ENCODE peak calls at places on chromosome X, in five cellular contexts. N is AG10803, Z is Caco-2, J is fibroblast of the aortic adventitia, K is cardiac fibroblast. D is an unnamed sample.

GRCh38 chrX:153953342-153953830 is 8.9 kb upstream of the RENBP start:
- DNase-seq in J (peak), K (peak), Z (peak), N (peak), D (peak)

GRCh38 chrX:29662759-29663503 is 552.4 kb upstream of the MAGEB2 start:
- DNase-seq in Z (peak), J (peak), N (peak), K (peak), D (peak)

GRCh38 chrX:133561251-133561650 is 146.0 kb upstream of the GPC4 start:
- DNase-seq in K (no peak), N (no peak), Z (no peak), J (peak), D (peak)

GRCh38 chrX:24190500-24191156 is 41.1 kb downstream of the ZFX start:
- DNase-seq in N (peak), Z (peak), K (peak), J (peak), D (peak)

GRCh38 chrX:109384569-109385174 is 97.2 kb downstream of the GUCY2F start:
- DNase-seq in J (peak), K (peak), N (peak), Z (peak), D (peak)

GRCh38 chrX:12950851-12951589 is 23.9 kb upstream of the TMSB4X start:
- DNase-seq in N (no peak), J (no peak), Z (peak), K (peak), D (no peak)

GRCh38 chrX:134374294-134374693 is 85.7 kb upstream of the HPRT1 start:
- DNase-seq in K (no peak), Z (no peak), J (peak), N (no peak), D (no peak)

GRCh38 chrX:153649178-153649914 is 2.3 kb downstream of the DUSP9 start:
- DNase-seq in K (peak), Z (peak), N (no peak), J (peak), D (no peak)

GRCh38 chrX:109886122-109886761 is 116.7 kb upstream of the TMEM164 start:
- DNase-seq in J (peak), K (peak), N (peak), Z (peak), D (peak)

GRCh38 chrX:78129714-78130113 is 9.7 kb downstream of the TAF9B start:
- DNase-seq in K (no peak), Z (no peak), J (no peak), N (no peak), D (no peak)

GRCh38 chrX:78125148-78125547 is 14.3 kb downstream of the TAF9B start:
- DNase-seq in K (no peak), J (no peak), N (no peak), Z (no peak), D (no peak)

GRCh38 chrX:78119521-78120227 is 15.6 kb downstream of the PGK1 start:
- DNase-seq in J (no peak), Z (no peak), N (no peak), K (no peak), D (no peak)

GRCh38 chrX:78123190-78123589 is 16.3 kb downstream of the TAF9B start:
- DNase-seq in J (peak), K (no peak), N (peak), Z (no peak), D (peak)

DNA sequence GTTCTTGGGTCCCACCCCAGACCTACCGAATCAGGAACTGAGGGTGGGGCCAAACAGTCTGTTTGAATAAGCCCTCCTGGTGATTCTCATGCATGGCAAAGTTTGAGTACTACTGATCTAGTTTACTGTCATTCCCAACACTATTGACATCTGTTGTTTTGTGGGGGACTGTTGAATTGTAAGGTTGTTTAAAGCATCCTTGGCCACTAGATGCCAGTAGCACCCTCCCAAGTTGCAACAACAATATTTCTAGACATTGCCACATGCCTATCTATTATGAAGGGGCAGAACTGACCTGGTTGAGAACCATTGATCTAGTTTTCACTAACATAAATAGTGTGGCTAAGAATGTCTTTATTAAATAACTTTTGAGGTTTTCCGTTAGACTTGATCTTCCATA is 15.1 kb downstream of the TAF9B start:
- DNase-seq in J (peak), K (peak), Z (no peak), N (no peak), D (no peak)
- TF ChIP-seq CTCF in J (no peak), K (no peak), Z (no peak), N (peak), D (peak)

DNA sequence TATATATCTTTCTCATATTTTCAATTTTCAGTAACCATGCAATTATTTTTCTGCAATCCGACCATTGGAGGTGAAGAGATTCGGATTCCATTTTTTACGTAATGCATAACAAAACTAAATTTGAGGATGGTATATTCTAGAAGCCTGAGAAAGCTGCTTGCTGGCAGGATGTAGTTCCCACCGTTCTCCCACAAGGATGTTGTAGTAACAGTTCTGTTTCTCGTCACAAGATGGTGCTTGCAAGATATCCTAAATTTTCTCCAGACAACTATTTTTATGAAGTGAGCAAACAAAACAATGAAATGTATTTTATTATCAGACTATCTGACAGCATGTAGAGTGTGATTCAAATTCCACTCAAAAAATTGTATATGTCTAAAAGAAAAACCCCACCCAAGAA is 10.7 kb downstream of the PWWP3B start:
- DNase-seq in J (no peak), Z (no peak), K (peak), N (no peak), D (peak)
- TF ChIP-seq CTCF in J (no peak), Z (no peak), K (no peak), N (no peak), D (peak)

GRCh38 chrX:30935985-30936384 is 46.9 kb upstream of the TAB3 start:
- DNase-seq in N (peak), J (peak), K (peak), Z (peak), D (peak)
- TF ChIP-seq CTCF in N (peak), J (peak), K (peak), Z (no peak), D (peak)

GRCh38 chrX:151722241-151722846 is 6.5 kb downstream of the FATE1 start:
- DNase-seq in N (peak), J (peak), K (peak), Z (peak), D (peak)
- TF ChIP-seq CTCF in N (peak), J (peak), K (no peak), Z (no peak), D (peak)